ENCODE peak calls at places on chromosome 15, in four cellular contexts. B is GM12878, E is A549, O is H1. Z is an unnamed sample.

GRCh38 chr15:59001946-59002345 is 14.5 kb downstream of the RNF111 start:
- DNase-seq in E (no peak), B (no peak), O (no peak), Z (no peak)

GRCh38 chr15:89150762-89151305 is 62.6 kb downstream of the ABHD2 start:
- DNase-seq in B (no peak), E (no peak), O (no peak), Z (no peak)

GRCh38 chr15:43274136-43274535 is 7.4 kb upstream of the TGM5 start:
- DNase-seq in B (no peak), E (no peak), O (no peak), Z (no peak)

GRCh38 chr15:28984421-28985375 is 98.9 kb downstream of the APBA2 start:
- DNase-seq in B (no peak), O (no peak), E (no peak), Z (peak)

GRCh38 chr15:33720952-33721351 is 247.3 kb upstream of the CHRM5 start:
- DNase-seq in E (no peak), B (no peak), O (no peak), Z (peak)

GRCh38 chr15:76390571-76390970 is 54.0 kb downstream of the ISL2 start:
- DNase-seq in B (no peak), O (no peak), E (no peak), Z (no peak)

GRCh38 chr15:68407141-68407885 is 24.6 kb downstream of the ITGA11 start:
- DNase-seq in B (no peak), E (no peak), O (peak), Z (no peak)

GRCh38 chr15:57916695-57917094 is 148.8 kb downstream of the ALDH1A2 start:
- DNase-seq in O (no peak), E (no peak), B (no peak), Z (no peak)

GRCh38 chr15:101455291-101455916 is 34.1 kb downstream of the PCSK6 start:
- DNase-seq in E (no peak), B (no peak), O (no peak), Z (no peak)

GRCh38 chr15:72345280-72345679 is 25.3 kb upstream of the CELF6 start:
- DNase-seq in O (no peak), B (no peak), E (no peak), Z (no peak)

GRCh38 chr15:52220251-52220650 is 29.1 kb upstream of the GNB5 start:
- DNase-seq in B (no peak), O (no peak), E (no peak), Z (no peak)

GRCh38 chr15:99954361-99955180 is 221.3 kb upstream of the LYSMD4 start:
- DNase-seq in E (no peak), B (no peak), O (peak), Z (no peak)

GRCh38 chr15:91113036-91113435 is 13.0 kb downstream of the SV2B start:
- DNase-seq in B (no peak), O (no peak), E (no peak), Z (no peak)

GRCh38 chr15:78072080-78072892 is 5.2 kb downstream of the TBC1D2B start:
- DNase-seq in B (no peak), O (no peak), E (no peak), Z (peak)

GRCh38 chr15:69834256-69834655 is 263.5 kb downstream of the TLE3 start:
- DNase-seq in E (no peak), B (no peak), O (no peak), Z (no peak)

GRCh38 chr15:53549697-53550315 is 209.7 kb downstream of the WDR72 start:
- DNase-seq in B (no peak), E (no peak), O (no peak), Z (no peak)

GRCh38 chr15:63601727-63602185 is 4.6 kb downstream of the FBXL22 start:
- DNase-seq in E (no peak), O (no peak), B (no peak), Z (no peak)

GRCh38 chr15:62977952-62978811 is 64.4 kb upstream of the TPM1 start:
- DNase-seq in O (no peak), B (no peak), E (no peak), Z (peak)

GRCh38 chr15:101664303-101664913 is 12.2 kb upstream of the TM2D3 start:
- DNase-seq in E (peak), O (no peak), B (no peak), Z (no peak)

GRCh38 chr15:94412979-94413741 is 181.8 kb downstream of the MCTP2 start:
- DNase-seq in O (no peak), B (no peak), E (peak), Z (peak)

GRCh38 chr15:80693682-80694623 is 1.2 kb upstream of the ABHD17C start:
- DNase-seq in B (no peak), O (no peak), E (peak), Z (peak)

GRCh38 chr15:60691508-60692047 is 212.6 kb upstream of the ICE2 start:
- DNase-seq in O (no peak), E (no peak), B (no peak), Z (no peak)
- TF ChIP-seq RFX5 in O (no peak), E (no peak), B (no peak), Z (no peak)

GRCh38 chr15:31079519-31079918 is 22.0 kb downstream of the TRPM1 start:
- DNase-seq in B (no peak), O (no peak), E (no peak), Z (peak)
- TF ChIP-seq RFX5 in B (no peak), O (no peak), E (no peak), Z (no peak)

DNA sequence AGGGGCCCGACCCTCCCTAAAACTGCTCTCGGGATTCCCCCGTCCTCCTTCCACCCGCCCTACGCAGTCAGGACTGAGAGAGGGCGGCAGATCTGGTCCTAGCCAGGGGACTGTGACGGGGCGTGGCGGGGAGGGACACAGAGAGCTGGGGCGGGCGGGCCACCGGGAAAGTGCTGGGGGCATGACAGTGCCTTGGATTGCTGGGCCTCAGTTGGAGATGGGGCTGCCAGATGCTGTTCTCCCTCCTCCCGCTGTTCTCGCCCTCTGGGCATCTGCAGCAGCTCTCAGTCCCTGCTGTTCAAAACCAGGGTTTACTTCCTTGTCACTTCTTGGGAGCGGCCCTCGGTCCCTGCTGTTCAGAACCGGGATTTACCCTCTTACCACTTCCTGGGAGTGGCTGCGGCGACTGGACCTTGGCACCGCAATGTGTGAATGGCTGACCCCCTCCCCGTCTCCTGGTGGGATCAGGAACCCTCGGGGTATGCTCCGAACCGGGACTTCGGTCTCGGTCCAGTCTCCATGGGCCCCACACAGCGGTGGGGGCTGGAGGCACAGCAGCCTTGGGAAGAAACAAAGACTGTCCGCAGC is 1.8 kb upstream of the RPP25 start:
- DNase-seq in B (no peak), O (peak), E (peak), Z (no peak)
- TF ChIP-seq RFX5 in B (no peak), O (no peak), E (no peak), Z (no peak)

GRCh38 chr15:37166402-37166801 is 66.1 kb upstream of the MEIS2 start:
- DNase-seq in E (no peak), B (no peak), O (no peak), Z (no peak)

DNA sequence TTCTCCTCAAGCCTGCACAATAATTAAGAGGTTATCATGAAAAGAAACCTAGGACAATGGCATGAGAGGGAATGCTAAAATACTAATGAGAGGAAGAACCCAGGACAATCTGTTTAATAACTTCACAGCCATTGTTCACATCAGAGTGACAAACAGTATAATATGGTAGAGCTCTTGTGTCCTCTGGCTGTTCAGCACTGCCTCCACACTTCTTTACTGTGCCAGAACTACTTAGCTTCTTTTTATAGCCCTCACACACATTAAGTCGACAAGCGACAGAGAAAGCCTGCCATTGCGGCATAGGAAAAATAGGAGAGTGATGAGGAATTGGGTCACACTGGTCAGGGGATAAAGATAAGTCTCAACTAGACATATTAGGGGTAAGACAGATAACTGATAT is 65.1 kb upstream of the MEIS2 start:
- DNase-seq in B (no peak), O (no peak), E (no peak), Z (no peak)
- TF ChIP-seq RFX5 in B (no peak), O (no peak), E (no peak), Z (no peak)

Z was measured in IMR-90.